ENCODE peak calls at places on chromosomes 16 and 17, in four cellular contexts. E is HEK293T, I is IMR-90, C is iPS-NIHi11. N is an unnamed sample.

GRCh38 chr16:83402969-83403368 is 404.8 kb upstream of the HSBP1 start:
- DNase-seq in E (no peak), I (peak), C (no peak), N (peak)

GRCh38 chr17:77468897-77469296 is 328.1 kb downstream of the SEC14L1 start:
- DNase-seq in E (no peak), I (no peak), C (no peak), N (no peak)

GRCh38 chr16:29813644-29814562 is 1.9 kb downstream of the PRRT2 start:
- DNase-seq in I (no peak), C (no peak), E (no peak), N (no peak)

GRCh38 chr16:12403746-12404658 is 399.7 kb downstream of the CPPED1 start:
- DNase-seq in I (no peak), C (no peak), E (no peak), N (no peak)

GRCh38 chr17:65538679-65539529 is 22.5 kb downstream of the AXIN2 start:
- DNase-seq in C (no peak), E (no peak), I (no peak), N (no peak)

GRCh38 chr16:57577691-57578224 is 35.3 kb downstream of the ADGRG5 start:
- DNase-seq in I (no peak), E (no peak), C (no peak), N (no peak)

GRCh38 chr16:27291106-27291505 is 22.5 kb upstream of the NSMCE1 start:
- DNase-seq in C (no peak), I (no peak), E (no peak), N (no peak)

GRCh38 chr17:2883544-2884203 is 87.4 kb downstream of the RAP1GAP2 start:
- DNase-seq in E (no peak), I (peak), C (no peak), N (peak)

GRCh38 chr16:12416136-12416787 is 387.4 kb downstream of the CPPED1 start:
- DNase-seq in C (no peak), I (no peak), E (no peak), N (no peak)

GRCh38 chr17:57948555-57949420 is 6.4 kb downstream of the CUEDC1 start:
- DNase-seq in E (no peak), C (no peak), I (peak), N (peak)

GRCh38 chr17:30095507-30096244 is 20.9 kb upstream of the NSRP1 start:
- DNase-seq in E (peak), C (peak), I (peak), N (peak)

GRCh38 chr17:69326302-69327059 is 452 bp downstream of the ABCA5 start:
- DNase-seq in C (peak), I (peak), E (no peak), N (peak)

GRCh38 chr16:24318670-24319069 is 62.5 kb downstream of the CACNG3 start:
- DNase-seq in I (no peak), C (peak), E (no peak), N (no peak)

N was measured in fibroblast of lung.